ENCODE peak calls at places on chromosomes 3 and 15, in six cellular contexts. K is A549; R is GM13977; F is CD4-positive, alpha-beta T cell; Y is heart left ventricle; B is activated T-helper 1 cell treated with anti-CD3 and anti-CD28 coated beads, Interleukin-12 subunit alpha, Interleukin-12 subunit beta, Interleukin-2, Interleukin-4 antibody, amounts not matched to agents 30 ng/mL and 10 ng/mL and 1 ng/mL, durations not matched to agents 14 hours and 24 hours and 36 hours. V is an unnamed sample.

GRCh38 chr15:61227269-61228024 is 1.7 kb downstream of the RORA start:
- DNase-seq in K (peak), R (no peak), F (no peak), Y (no peak), B (no peak), V (peak)

GRCh38 chr3:43379343-43379742 is 93.0 kb downstream of the SNRK start:
- DNase-seq in K (no peak), R (no peak), F (no peak), Y (no peak), B (no peak), V (peak)

GRCh38 chr3:127566801-127567200 is 23.7 kb downstream of the TPRA1 start:
- DNase-seq in K (no peak), R (no peak), F (no peak), Y (no peak), B (no peak), V (peak)

GRCh38 chr15:29125382-29126207 is 144.0 kb downstream of the NSMCE3 start:
- DNase-seq in K (no peak), R (no peak), F (no peak), Y (peak), B (no peak), V (no peak)

GRCh38 chr15:60326824-60327654 is 70.7 kb downstream of the ANXA2 start:
- DNase-seq in K (no peak), R (peak), F (peak), Y (no peak), B (peak), V (no peak)

GRCh38 chr3:9125278-9125951 is 124.0 kb downstream of the SRGAP3 start:
- DNase-seq in K (no peak), R (no peak), F (no peak), Y (no peak), B (no peak), V (no peak)

GRCh38 chr3:196175116-196175625 is 36.0 kb downstream of the ZDHHC19 start:
- DNase-seq in K (no peak), R (no peak), F (no peak), Y (no peak), B (no peak), V (no peak)

GRCh38 chr3:191070201-191070600 is 128.8 kb upstream of the OSTN start:
- DNase-seq in K (no peak), R (no peak), F (no peak), Y (no peak), B (no peak), V (peak)

GRCh38 chr3:132448211-132448961 is 31.1 kb downstream of the DNAJC13 start:
- DNase-seq in K (no peak), R (no peak), F (no peak), Y (peak), B (no peak), V (peak)

GRCh38 chr3:143168518-143169192 is 49.1 kb downstream of the CHST2 start:
- DNase-seq in K (no peak), R (no peak), F (no peak), Y (no peak), B (no peak), V (no peak)

GRCh38 chr3:18301781-18302180 is 123.4 kb downstream of the SATB1 start:
- DNase-seq in K (no peak), R (no peak), F (no peak), Y (no peak), B (no peak), V (no peak)

GRCh38 chr15:52682776-52683175 is 3.6 kb upstream of the ATOSA start:
- DNase-seq in K (no peak), R (peak), F (no peak), Y (no peak), B (no peak), V (no peak)

GRCh38 chr3:149934524-149934923 is 36.2 kb downstream of the PFN2 start:
- DNase-seq in K (no peak), R (no peak), F (no peak), Y (peak), B (no peak), V (peak)